ENCODE peak calls at places on chromosomes 3 and 15, in six cellular contexts. One of them, this sample, is unnamed.
A peak's percentile ranks its signal among the peaks of the same experiment; 100 is the strongest.

GRCh38 chr3:113660901-113661300 is 35.5 kb downstream of the USF3 start:
- DNase-seq in fibroblast of the aortic adventitia: no peak
- DNase-seq in osteocyte: no peak
- DNase-seq in endothelial cell: no peak
- DNase-seq in lower leg skin: no peak
- DNase-seq in NB4: no peak
- DNase-seq in this sample: no peak

GRCh38 chr3:42651248-42652091 is 2.0 kb upstream of the ZBTB47 start:
- DNase-seq in NB4: no peak
- DNase-seq in osteocyte: no peak
- DNase-seq in fibroblast of the aortic adventitia: peak; percentile 77
- DNase-seq in lower leg skin: no peak
- DNase-seq in endothelial cell: no peak
- DNase-seq in this sample: no peak

GRCh38 chr15:95170587-95171380 is 939.4 kb downstream of the MCTP2 start:
- DNase-seq in osteocyte: no peak
- DNase-seq in fibroblast of the aortic adventitia: no peak
- DNase-seq in endothelial cell: no peak
- DNase-seq in lower leg skin: no peak
- DNase-seq in NB4: peak; percentile 7
- DNase-seq in this sample: no peak

GRCh38 chr15:41936155-41936554 is 36.2 kb downstream of the EHD4 start:
- DNase-seq in lower leg skin: no peak
- DNase-seq in NB4: no peak
- DNase-seq in osteocyte: no peak
- DNase-seq in endothelial cell: no peak
- DNase-seq in fibroblast of the aortic adventitia: no peak
- DNase-seq in this sample: no peak

GRCh38 chr15:90560229-90560771 is 30.6 kb downstream of the CRTC3 start:
- DNase-seq in endothelial cell: no peak
- DNase-seq in osteocyte: no peak
- DNase-seq in lower leg skin: peak; percentile 89
- DNase-seq in fibroblast of the aortic adventitia: peak; percentile 100
- DNase-seq in NB4: no peak
- DNase-seq in this sample: no peak

GRCh38 chr15:68815598-68815997 is 5.1 kb downstream of the ANP32A start:
- DNase-seq in fibroblast of the aortic adventitia: no peak
- DNase-seq in endothelial cell: no peak
- DNase-seq in NB4: peak; percentile 76
- DNase-seq in lower leg skin: peak; percentile 54
- DNase-seq in osteocyte: peak; percentile 53
- DNase-seq in this sample: no peak

GRCh38 chr3:14510838-14511622 is 29.1 kb downstream of the GRIP2 start:
- DNase-seq in lower leg skin: peak; percentile 77
- DNase-seq in endothelial cell: no peak
- DNase-seq in NB4: no peak
- DNase-seq in osteocyte: no peak
- DNase-seq in fibroblast of the aortic adventitia: no peak
- DNase-seq in this sample: no peak

GRCh38 chr3:33187368-33187634 is 31.3 kb downstream of the SUSD5 start:
- DNase-seq in osteocyte: no peak
- DNase-seq in lower leg skin: no peak
- DNase-seq in fibroblast of the aortic adventitia: no peak
- DNase-seq in endothelial cell: no peak
- DNase-seq in NB4: no peak
- DNase-seq in this sample: no peak

GRCh38 chr3:23923786-23924185 is 6.9 kb downstream of the RPL15 start:
- DNase-seq in NB4: no peak
- DNase-seq in endothelial cell: no peak
- DNase-seq in lower leg skin: no peak
- DNase-seq in osteocyte: no peak
- DNase-seq in fibroblast of the aortic adventitia: peak; percentile 49
- DNase-seq in this sample: no peak

GRCh38 chr3:10558726-10559125 is 53.3 kb upstream of the ATP2B2 start:
- DNase-seq in osteocyte: no peak
- DNase-seq in fibroblast of the aortic adventitia: no peak
- DNase-seq in lower leg skin: peak; percentile 15
- DNase-seq in endothelial cell: no peak
- DNase-seq in NB4: no peak
- DNase-seq in this sample: no peak

GRCh38 chr3:172848910-172849309 is 98.4 kb downstream of the ECT2 start:
- DNase-seq in osteocyte: no peak
- DNase-seq in lower leg skin: no peak
- DNase-seq in fibroblast of the aortic adventitia: peak; percentile 93
- DNase-seq in endothelial cell: no peak
- DNase-seq in NB4: no peak
- DNase-seq in this sample: no peak

GRCh38 chr15:29571728-29572454 is 250.4 kb downstream of the TJP1 start:
- DNase-seq in NB4: no peak
- DNase-seq in osteocyte: no peak
- DNase-seq in lower leg skin: no peak
- DNase-seq in endothelial cell: peak; percentile 42
- DNase-seq in fibroblast of the aortic adventitia: peak; percentile 22
- DNase-seq in this sample: no peak

GRCh38 chr3:52824037-52824436 is 6.4 kb downstream of the ITIH4 start:
- DNase-seq in lower leg skin: no peak
- DNase-seq in NB4: no peak
- DNase-seq in endothelial cell: no peak
- DNase-seq in fibroblast of the aortic adventitia: no peak
- DNase-seq in osteocyte: no peak
- DNase-seq in this sample: no peak

GRCh38 chr15:65033659-65034269 is 4.3 kb upstream of the MTFMT start:
- DNase-seq in fibroblast of the aortic adventitia: peak; percentile 73
- DNase-seq in osteocyte: no peak
- DNase-seq in NB4: peak; percentile 56
- DNase-seq in lower leg skin: peak; percentile 18
- DNase-seq in endothelial cell: no peak
- DNase-seq in this sample: no peak

GRCh38 chr3:156787926-156788663 is 38.1 kb upstream of the LEKR1 start:
- DNase-seq in endothelial cell: no peak
- DNase-seq in fibroblast of the aortic adventitia: peak; percentile 86
- DNase-seq in NB4: peak; percentile 87
- DNase-seq in osteocyte: no peak
- DNase-seq in lower leg skin: no peak
- DNase-seq in this sample: no peak

GRCh38 chr3:57227930-57228733 is 603 bp downstream of the APPL1 start:
- DNase-seq in endothelial cell: peak; percentile 38
- DNase-seq in osteocyte: no peak
- DNase-seq in fibroblast of the aortic adventitia: peak; percentile 60
- DNase-seq in lower leg skin: peak; percentile 90
- DNase-seq in NB4: peak; percentile 66
- DNase-seq in this sample: peak; percentile 54

GRCh38 chr3:195401959-195402358 is 40.9 kb downstream of the ACAP2 start:
- DNase-seq in endothelial cell: no peak
- DNase-seq in osteocyte: no peak
- DNase-seq in NB4: no peak
- DNase-seq in lower leg skin: no peak
- DNase-seq in fibroblast of the aortic adventitia: peak; percentile 35
- DNase-seq in this sample: no peak

GRCh38 chr3:146037697-146038096 is 123.3 kb downstream of the PLOD2 start:
- DNase-seq in NB4: no peak
- DNase-seq in fibroblast of the aortic adventitia: no peak
- DNase-seq in lower leg skin: no peak
- DNase-seq in endothelial cell: no peak
- DNase-seq in osteocyte: no peak
- DNase-seq in this sample: no peak

GRCh38 chr3:189307963-189308362 is 136.2 kb downstream of the TPRG1 start:
- DNase-seq in osteocyte: no peak
- DNase-seq in lower leg skin: no peak
- DNase-seq in fibroblast of the aortic adventitia: no peak
- DNase-seq in endothelial cell: no peak
- DNase-seq in NB4: no peak
- DNase-seq in this sample: no peak

GRCh38 chr3:28172748-28173147 is 68.7 kb upstream of the CMC1 start:
- DNase-seq in endothelial cell: no peak
- DNase-seq in osteocyte: no peak
- DNase-seq in lower leg skin: no peak
- DNase-seq in NB4: no peak
- DNase-seq in fibroblast of the aortic adventitia: no peak
- DNase-seq in this sample: no peak

GRCh38 chr3:58321791-58322190 is 10.9 kb upstream of the PXK start:
- DNase-seq in NB4: no peak
- DNase-seq in fibroblast of the aortic adventitia: no peak
- DNase-seq in endothelial cell: no peak
- DNase-seq in lower leg skin: no peak
- DNase-seq in osteocyte: no peak
- DNase-seq in this sample: no peak

GRCh38 chr3:9201278-9201677 is 48.2 kb downstream of the SRGAP3 start:
- DNase-seq in fibroblast of the aortic adventitia: no peak
- DNase-seq in lower leg skin: peak; percentile 86
- DNase-seq in osteocyte: no peak
- DNase-seq in endothelial cell: no peak
- DNase-seq in NB4: no peak
- DNase-seq in this sample: no peak

DNA sequence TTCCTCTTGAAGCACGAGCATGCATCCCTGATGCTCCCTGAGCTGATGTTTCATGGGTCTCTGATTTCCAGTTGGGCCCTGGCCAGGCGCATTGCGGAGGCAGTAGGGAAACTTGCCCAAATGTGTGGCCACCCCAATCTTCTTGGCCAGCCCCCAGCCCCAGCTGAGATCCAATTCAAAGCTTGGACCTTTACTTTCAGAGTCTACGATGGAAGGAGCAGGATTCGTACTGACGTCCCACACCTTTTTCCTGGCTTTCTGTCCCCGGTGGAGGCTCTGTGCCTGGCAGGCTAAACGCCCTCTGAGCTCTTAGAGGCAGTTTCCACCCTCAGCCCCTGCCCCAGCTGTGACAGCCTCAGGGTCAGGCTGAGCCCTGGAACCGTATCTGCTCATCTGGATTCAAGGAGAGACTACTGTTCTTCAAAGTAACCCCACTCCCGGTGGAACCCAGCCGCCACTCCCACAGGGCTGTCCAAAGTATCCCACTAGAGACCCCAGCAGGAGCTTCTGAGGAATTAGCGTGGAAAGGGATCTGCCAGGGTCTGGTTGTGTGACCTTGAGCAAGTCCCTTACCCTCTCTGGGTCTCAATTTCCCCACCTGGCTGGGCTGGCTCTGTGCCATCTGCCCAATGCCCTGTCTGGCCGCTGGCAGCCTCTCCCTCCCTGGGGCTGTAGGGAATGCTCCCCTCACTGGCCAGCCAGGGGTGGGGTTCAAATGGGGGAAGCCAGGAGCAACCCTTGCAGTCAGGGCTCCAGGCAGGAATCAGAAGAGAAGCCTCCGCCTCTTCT is 37.3 kb downstream of the CPN2 start:
- DNase-seq in NB4: peak; percentile 27
- DNase-seq in osteocyte: no peak
- DNase-seq in endothelial cell: no peak
- DNase-seq in fibroblast of the aortic adventitia: peak; percentile 74
- DNase-seq in lower leg skin: peak; percentile 96
- DNase-seq in this sample: no peak
- TF ChIP-seq CTCF in NB4: no peak
- TF ChIP-seq CTCF in osteocyte: no peak
- TF ChIP-seq CTCF in endothelial cell: no peak
- TF ChIP-seq CTCF in fibroblast of the aortic adventitia: no peak
- TF ChIP-seq CTCF in lower leg skin: no peak
- TF ChIP-seq CTCF in this sample: no peak

DNA sequence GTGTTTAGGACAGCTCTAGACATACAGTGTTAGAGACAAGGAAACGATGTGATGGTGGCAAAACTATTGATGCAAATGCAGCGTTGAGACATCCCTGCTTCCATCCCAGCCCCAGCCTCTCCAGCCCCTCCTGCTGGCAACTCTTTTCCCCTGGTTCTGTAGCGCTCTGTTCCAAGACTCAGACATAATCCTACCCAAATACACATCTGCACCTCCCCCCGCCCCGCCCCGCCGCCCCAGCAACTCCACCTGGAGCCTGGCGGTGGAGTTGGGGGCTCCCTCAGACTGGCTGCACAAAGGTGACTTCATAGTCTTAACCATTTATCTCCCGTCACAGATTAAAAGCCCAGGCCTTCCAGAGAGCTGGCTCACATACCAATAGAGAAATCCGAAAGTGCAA is 7.2 kb upstream of the SEC22A start:
- DNase-seq in NB4: no peak
- DNase-seq in lower leg skin: no peak
- DNase-seq in osteocyte: no peak
- DNase-seq in fibroblast of the aortic adventitia: no peak
- DNase-seq in endothelial cell: peak; percentile 56
- DNase-seq in this sample: no peak
- TF ChIP-seq CTCF in NB4: peak; percentile 12
- TF ChIP-seq CTCF in lower leg skin: no peak
- TF ChIP-seq CTCF in osteocyte: peak; percentile 38
- TF ChIP-seq CTCF in fibroblast of the aortic adventitia: no peak
- TF ChIP-seq CTCF in endothelial cell: no peak
- TF ChIP-seq CTCF in this sample: peak; percentile 37

GRCh38 chr3:174000675-174001074 is 603.1 kb downstream of the NLGN1 start:
- DNase-seq in NB4: no peak
- DNase-seq in osteocyte: no peak
- DNase-seq in lower leg skin: no peak
- DNase-seq in fibroblast of the aortic adventitia: no peak
- DNase-seq in endothelial cell: no peak
- DNase-seq in this sample: no peak

DNA sequence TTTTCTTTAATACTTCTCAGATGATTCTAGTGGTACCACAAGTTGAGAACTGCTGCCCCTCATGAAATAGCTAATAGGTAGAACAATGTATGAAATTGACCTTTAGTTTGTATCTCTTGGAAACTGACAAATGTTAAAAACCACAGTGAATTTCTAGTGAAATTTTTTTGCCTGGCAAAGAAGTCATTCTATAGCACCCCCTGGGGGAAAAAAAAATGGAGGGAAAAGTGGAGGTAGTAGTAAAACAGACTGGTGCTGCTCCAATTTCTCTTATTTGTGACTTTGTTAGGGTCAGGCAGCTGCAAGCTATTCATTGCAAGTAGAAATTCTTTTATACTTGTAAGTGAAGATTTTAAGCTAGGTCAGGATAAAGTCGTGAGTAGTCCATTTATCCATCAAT is 605.0 kb downstream of the NLGN1 start:
- DNase-seq in fibroblast of the aortic adventitia: peak; percentile 5
- DNase-seq in NB4: peak; percentile 2
- DNase-seq in lower leg skin: no peak
- DNase-seq in osteocyte: no peak
- DNase-seq in endothelial cell: peak; percentile 7
- DNase-seq in this sample: no peak
- TF ChIP-seq CTCF in fibroblast of the aortic adventitia: no peak
- TF ChIP-seq CTCF in NB4: no peak
- TF ChIP-seq CTCF in lower leg skin: no peak
- TF ChIP-seq CTCF in osteocyte: peak; percentile 37
- TF ChIP-seq CTCF in endothelial cell: peak; percentile 41
- TF ChIP-seq CTCF in this sample: no peak

DNA sequence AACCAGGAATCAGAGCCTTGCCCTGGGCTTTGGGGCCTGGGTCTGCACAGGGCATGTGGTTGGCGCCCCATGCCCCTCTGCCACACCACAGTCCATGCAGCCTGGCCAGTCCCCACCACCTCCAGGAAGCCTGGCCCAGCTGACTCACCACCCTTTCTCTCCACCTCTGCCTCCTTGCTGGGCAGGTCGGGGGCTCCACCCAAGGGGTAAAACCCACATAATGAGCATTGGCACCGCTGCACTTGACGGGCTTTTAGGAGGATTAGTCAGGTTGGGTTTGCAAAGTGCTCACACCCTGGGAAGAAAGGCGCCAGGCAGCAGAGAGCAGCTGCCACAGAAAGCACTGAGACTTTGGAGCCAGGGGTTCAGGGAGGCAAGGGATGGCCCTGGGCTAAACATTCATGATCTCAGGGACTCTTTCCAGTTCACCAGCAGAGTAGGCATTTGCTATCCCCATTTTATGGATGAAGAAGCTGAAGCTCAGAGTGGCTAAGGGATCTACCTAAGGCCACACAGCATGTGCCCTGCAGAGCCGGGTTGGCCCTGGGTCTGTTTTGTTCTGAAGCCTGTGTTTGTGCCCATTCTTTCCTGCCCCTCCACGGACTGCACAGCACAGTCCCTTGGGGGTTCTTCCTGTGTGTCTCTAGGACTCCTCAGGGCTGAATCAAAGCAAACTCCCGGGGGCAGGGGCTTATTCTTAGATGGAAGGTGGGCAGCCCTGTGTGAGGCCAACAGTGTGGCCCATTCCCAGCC is 113.4 kb downstream of the ETFA start:
- DNase-seq in endothelial cell: no peak
- DNase-seq in lower leg skin: peak; percentile 82
- DNase-seq in osteocyte: no peak
- DNase-seq in fibroblast of the aortic adventitia: no peak
- DNase-seq in NB4: no peak
- DNase-seq in this sample: peak; percentile 15
- TF ChIP-seq CTCF in endothelial cell: no peak
- TF ChIP-seq CTCF in lower leg skin: no peak
- TF ChIP-seq CTCF in osteocyte: no peak
- TF ChIP-seq CTCF in fibroblast of the aortic adventitia: no peak
- TF ChIP-seq CTCF in NB4: no peak
- TF ChIP-seq CTCF in this sample: no peak